ENCODE peak calls at places on chromosomes 3 and 15, in eight cellular contexts. Y, K, O, R, H, C, J and T are unnamed samples.

GRCh38 chr3:136992091-136992490 is 34.3 kb downstream of the IL20RB start:
- DNase-seq in Y (no peak), K (no peak), O (no peak), R (no peak), H (no peak), C (no peak), J (no peak), T (no peak)

GRCh38 chr3:11288786-11289637 is 16.8 kb downstream of the ATG7 start:
- DNase-seq in Y (no peak), K (no peak), O (no peak), R (no peak), H (peak), C (peak), J (peak), T (no peak)

GRCh38 chr3:15636028-15636709 is 34.6 kb downstream of the BTD start:
- DNase-seq in Y (no peak), K (peak), O (no peak), R (peak), H (peak), C (no peak), J (peak), T (no peak)

GRCh38 chr15:40754574-40754882 is 526 bp downstream of the RMDN3 start:
- DNase-seq in Y (peak), K (no peak), O (no peak), R (peak), H (no peak), C (no peak), J (peak), T (no peak)

GRCh38 chr3:14804835-14805780 is 13.7 kb upstream of the FGD5 start:
- DNase-seq in Y (no peak), K (no peak), O (peak), R (no peak), H (no peak), C (no peak), J (no peak), T (no peak)

GRCh38 chr3:32376098-32376497 is 15.6 kb upstream of the CMTM7 start:
- DNase-seq in Y (no peak), K (no peak), O (no peak), R (no peak), H (peak), C (no peak), J (peak), T (no peak)

GRCh38 chr3:105835606-105836005 is 33.2 kb downstream of the CBLB start:
- DNase-seq in Y (no peak), K (no peak), O (no peak), R (no peak), H (no peak), C (no peak), J (no peak), T (no peak)

GRCh38 chr3:171225698-171226097 is 199.2 kb upstream of the SLC2A2 start:
- DNase-seq in Y (no peak), K (no peak), O (no peak), R (no peak), H (peak), C (no peak), J (peak), T (no peak)

GRCh38 chr3:71124048-71124447 is 459.5 kb downstream of the FOXP1 start:
- DNase-seq in Y (no peak), K (no peak), O (no peak), R (no peak), H (no peak), C (no peak), J (no peak), T (no peak)

GRCh38 chr3:84759361-84759760 is 199.4 kb upstream of the CADM2 start:
- DNase-seq in Y (no peak), K (no peak), O (no peak), R (no peak), H (no peak), C (no peak), J (no peak), T (no peak)

GRCh38 chr15:81085213-81085612 is 48.9 kb upstream of the CFAP161 start:
- DNase-seq in Y (no peak), K (no peak), O (no peak), R (no peak), H (no peak), C (no peak), J (no peak), T (no peak)

GRCh38 chr3:70771426-70772147 is 459.1 kb upstream of the MDFIC2 start:
- DNase-seq in Y (no peak), K (no peak), O (no peak), R (no peak), H (peak), C (no peak), J (peak), T (no peak)

GRCh38 chr3:165640970-165641369 is 196.3 kb downstream of the BCHE start:
- DNase-seq in Y (no peak), K (no peak), O (no peak), R (no peak), H (no peak), C (no peak), J (no peak), T (no peak)

GRCh38 chr3:27078246-27078913 is 290.8 kb downstream of the NEK10 start:
- DNase-seq in Y (no peak), K (no peak), O (no peak), R (no peak), H (no peak), C (no peak), J (no peak), T (no peak)

GRCh38 chr3:38308456-38308855 is 26.4 kb downstream of the SLC22A14 start:
- DNase-seq in Y (no peak), K (no peak), O (no peak), R (no peak), H (no peak), C (no peak), J (no peak), T (no peak)

GRCh38 chr3:173826416-173826815 is 428.9 kb downstream of the NLGN1 start:
- DNase-seq in Y (no peak), K (no peak), O (no peak), R (no peak), H (no peak), C (no peak), J (no peak), T (no peak)

GRCh38 chr15:42001236-42001635 is 19.6 kb downstream of the PLA2G4E start:
- DNase-seq in Y (no peak), K (no peak), O (no peak), R (no peak), H (no peak), C (no peak), J (no peak), T (no peak)

GRCh38 chr3:155332668-155333160 is 39.2 kb upstream of the STRIT1 start:
- DNase-seq in Y (no peak), K (no peak), O (no peak), R (no peak), H (no peak), C (no peak), J (no peak), T (no peak)

GRCh38 chr15:46304320-46304719 is 669.5 kb downstream of the SQOR start:
- DNase-seq in Y (no peak), K (no peak), O (peak), R (peak), H (peak), C (no peak), J (peak), T (peak)

GRCh38 chr3:72591522-72592421 is 256.5 kb downstream of the SHQ1 start:
- DNase-seq in Y (peak), K (peak), O (peak), R (no peak), H (peak), C (peak), J (peak), T (no peak)

GRCh38 chr3:177521305-177521704 is 324.0 kb upstream of the TBL1XR1 start:
- DNase-seq in Y (peak), K (no peak), O (peak), R (peak), H (no peak), C (no peak), J (no peak), T (peak)

GRCh38 chr3:172569128-172570008 is 46.1 kb upstream of the TNFSF10 start:
- DNase-seq in Y (no peak), K (no peak), O (no peak), R (no peak), H (peak), C (no peak), J (no peak), T (no peak)

GRCh38 chr15:82045892-82046667 is at the start of gene MEX3B:
- DNase-seq in Y (peak), K (peak), O (peak), R (peak), H (peak), C (peak), J (peak), T (peak)

GRCh38 chr15:50712018-50712417 is 25.4 kb upstream of the TRPM7 start:
- DNase-seq in Y (no peak), K (no peak), O (no peak), R (no peak), H (no peak), C (no peak), J (no peak), T (no peak)

GRCh38 chr15:73889053-73889452 is 15.7 kb downstream of the TBC1D21 start:
- DNase-seq in Y (no peak), K (no peak), O (no peak), R (no peak), H (no peak), C (no peak), J (no peak), T (no peak)

GRCh38 chr3:134004841-134005240 is 24.9 kb downstream of the SLCO2A1 start:
- DNase-seq in Y (no peak), K (no peak), O (no peak), R (no peak), H (peak), C (no peak), J (no peak), T (no peak)

GRCh38 chr3:194690501-194691372 is 5.1 kb downstream of the FAM43A start:
- DNase-seq in Y (no peak), K (peak), O (peak), R (peak), H (peak), C (no peak), J (peak), T (no peak)

GRCh38 chr3:89434621-89435380 is 327.4 kb downstream of the EPHA3 start:
- DNase-seq in Y (no peak), K (no peak), O (no peak), R (no peak), H (no peak), C (no peak), J (no peak), T (no peak)

GRCh38 chr15:82640672-82641071 is 6.5 kb downstream of the CPEB1 start:
- DNase-seq in Y (no peak), K (no peak), O (peak), R (no peak), H (no peak), C (no peak), J (no peak), T (no peak)

GRCh38 chr3:193714523-193715137 is 121.6 kb downstream of the OPA1 start:
- DNase-seq in Y (no peak), K (no peak), O (peak), R (peak), H (no peak), C (no peak), J (no peak), T (no peak)

GRCh38 chr3:120438971-120439370 is 11.8 kb downstream of the FSTL1 start:
- DNase-seq in Y (peak), K (no peak), O (no peak), R (no peak), H (peak), C (peak), J (peak), T (peak)

GRCh38 chr3:66816110-66816761 is 181.9 kb upstream of the KBTBD8 start:
- DNase-seq in Y (no peak), K (no peak), O (peak), R (peak), H (peak), C (no peak), J (peak), T (no peak)

GRCh38 chr3:129961142-129961541 is 13.4 kb upstream of the TRH start:
- DNase-seq in Y (no peak), K (peak), O (peak), R (no peak), H (no peak), C (no peak), J (peak), T (peak)

GRCh38 chr15:66951976-66952375 is 113.4 kb upstream of the SMAD3 start:
- DNase-seq in Y (no peak), K (no peak), O (no peak), R (no peak), H (no peak), C (no peak), J (peak), T (no peak)

GRCh38 chr3:16377196-16377595 is 112.2 kb downstream of the OXNAD1 start:
- DNase-seq in Y (no peak), K (no peak), O (no peak), R (peak), H (no peak), C (no peak), J (no peak), T (no peak)

GRCh38 chr3:73255609-73256029 is 194.2 kb downstream of the EBLN2 start:
- DNase-seq in Y (peak), K (peak), O (no peak), R (no peak), H (peak), C (no peak), J (peak), T (no peak)

GRCh38 chr15:98621021-98621420 is 27.3 kb upstream of the IGF1R start:
- DNase-seq in Y (no peak), K (no peak), O (no peak), R (no peak), H (no peak), C (no peak), J (no peak), T (no peak)

GRCh38 chr15:35690698-35691116 is 144.7 kb upstream of the DPH6 start:
- DNase-seq in Y (no peak), K (peak), O (no peak), R (no peak), H (peak), C (peak), J (peak), T (no peak)

GRCh38 chr3:63847718-63848450 is 15.7 kb downstream of the THOC7 start:
- DNase-seq in Y (no peak), K (no peak), O (peak), R (no peak), H (no peak), C (no peak), J (no peak), T (no peak)

GRCh38 chr3:63855333-63855940 is 8.2 kb downstream of the THOC7 start:
- DNase-seq in Y (no peak), K (no peak), O (peak), R (no peak), H (no peak), C (no peak), J (no peak), T (no peak)

GRCh38 chr3:63849175-63849574 is 14.4 kb downstream of the THOC7 start:
- DNase-seq in Y (no peak), K (no peak), O (peak), R (no peak), H (no peak), C (no peak), J (no peak), T (no peak)

GRCh38 chr3:63853106-63853505 is 10.5 kb downstream of the THOC7 start:
- DNase-seq in Y (no peak), K (no peak), O (no peak), R (no peak), H (no peak), C (no peak), J (no peak), T (no peak)

DNA sequence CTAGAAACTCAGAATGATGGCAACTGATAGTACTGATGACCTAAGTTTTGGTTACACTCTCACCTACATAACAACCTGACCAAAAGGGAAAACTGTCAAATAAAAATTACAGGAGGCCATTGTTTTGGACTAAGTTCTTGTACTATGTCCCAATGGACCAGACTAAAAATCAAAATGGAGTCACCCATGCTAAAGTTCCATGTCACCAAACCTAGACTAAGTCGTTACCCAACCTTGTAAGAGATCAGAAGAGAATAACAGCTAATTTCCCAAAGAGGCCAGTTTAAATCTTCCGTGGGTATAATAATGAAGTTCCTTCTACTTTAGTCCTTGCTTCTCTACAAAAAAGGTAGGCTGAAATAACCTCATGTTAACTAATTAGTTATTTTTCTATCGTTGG is 12.3 kb downstream of the THOC7 start:
- DNase-seq in Y (no peak), K (no peak), O (no peak), R (no peak), H (no peak), C (no peak), J (no peak), T (no peak)
- H3K4me3 ChIP-seq in Y (no peak), K (no peak), O (no peak), R (no peak), H (no peak), C (no peak), J (no peak), T (no peak)

GRCh38 chr3:48555949-48556795 is 431 bp downstream of the PFKFB4 start:
- DNase-seq in Y (no peak), K (no peak), O (no peak), R (no peak), H (no peak), C (no peak), J (no peak), T (no peak)

GRCh38 chr3:48556796-48557626 is at the start of gene PFKFB4:
- DNase-seq in Y (peak), K (peak), O (peak), R (peak), H (peak), C (peak), J (peak), T (peak)

GRCh38 chr3:48552111-48552911 is 4.3 kb downstream of the PFKFB4 start:
- DNase-seq in Y (no peak), K (no peak), O (peak), R (no peak), H (no peak), C (no peak), J (no peak), T (no peak)

GRCh38 chr3:48555231-48555948 is 1.2 kb downstream of the PFKFB4 start:
- DNase-seq in Y (no peak), K (no peak), O (peak), R (no peak), H (no peak), C (no peak), J (no peak), T (no peak)

GRCh38 chr3:48553886-48554845 is 2.4 kb downstream of the PFKFB4 start:
- DNase-seq in Y (no peak), K (no peak), O (peak), R (no peak), H (no peak), C (no peak), J (no peak), T (no peak)
- H3K4me3 ChIP-seq in Y (no peak), K (no peak), O (no peak), R (no peak), H (no peak), C (no peak), J (no peak), T (no peak)

GRCh38 chr3:29324180-29324651 is 43.3 kb downstream of the RBMS3 start:
- DNase-seq in Y (peak), K (peak), O (no peak), R (peak), H (peak), C (peak), J (peak), T (no peak)
- H3K4me3 ChIP-seq in Y (no peak), K (peak), O (no peak), R (peak), H (peak), C (peak), J (no peak), T (no peak)

DNA sequence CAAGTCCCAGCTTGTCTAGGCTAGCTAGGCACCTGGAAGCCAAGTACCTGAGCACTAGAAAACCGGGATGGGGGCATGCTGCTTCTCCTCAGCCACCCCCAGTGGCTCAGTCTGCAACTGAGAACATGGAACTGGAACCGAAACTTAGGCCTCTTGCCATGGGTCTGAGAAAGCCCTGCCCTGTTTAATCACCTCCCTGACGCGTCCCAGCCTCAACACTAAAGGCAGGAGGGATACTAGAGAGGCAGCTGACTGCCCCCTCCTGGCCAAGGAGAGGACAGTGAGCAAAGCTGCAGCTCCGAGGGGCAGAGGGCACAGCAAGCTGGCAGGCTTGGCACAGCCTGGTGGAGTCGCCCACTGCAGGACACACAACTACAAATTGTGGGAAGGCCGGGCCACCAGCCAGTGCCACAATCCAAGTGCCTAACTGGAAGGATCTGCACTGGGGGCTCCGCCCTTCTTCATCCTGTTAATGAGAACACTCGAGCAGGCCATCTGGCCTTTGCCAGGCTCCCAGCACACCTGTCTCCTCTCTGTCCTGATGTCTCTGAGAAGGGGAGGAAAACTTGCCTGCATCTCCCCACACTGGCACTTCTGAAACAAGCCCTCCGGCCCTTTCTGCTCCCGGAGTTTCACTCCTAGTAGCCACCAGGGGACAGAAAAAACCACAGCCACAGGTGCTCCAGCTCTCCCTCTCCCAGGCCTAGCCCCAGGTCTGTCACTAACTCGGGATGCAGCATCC is 53.7 kb downstream of the BDH1 start:
- DNase-seq in Y (peak), K (no peak), O (peak), R (peak), H (peak), C (no peak), J (peak), T (peak)
- H3K4me3 ChIP-seq in Y (no peak), K (no peak), O (no peak), R (no peak), H (no peak), C (no peak), J (no peak), T (no peak)